ENCODE peak calls at places on chromosomes 2 and 18, in nine cellular contexts. I, S, W, M, C, D, H, K and O are unnamed samples.

GRCh38 chr2:135651717-135652116 is 89.9 kb upstream of the UBXN4 start:
- DNase-seq in C (no peak), S (no peak), I (no peak), W (no peak), K (no peak), D (no peak), H (no peak), M (no peak), O (no peak)

GRCh38 chr2:120885311-120885710 is 149.6 kb downstream of the GLI2 start:
- DNase-seq in K (no peak), H (no peak), I (no peak), M (no peak), W (peak; percentile 57), C (peak; percentile 62), S (no peak), D (no peak), O (no peak)

GRCh38 chr18:35456181-35456850 is 41.4 kb downstream of the INO80C start:
- DNase-seq in M (peak; percentile 48), S (peak; percentile 55), H (no peak), W (no peak), C (no peak), D (peak; percentile 26), K (peak; percentile 75), I (peak; percentile 69), O (no peak)

GRCh38 chr2:17765423-17765822 is 11.5 kb downstream of the GEN1 start:
- DNase-seq in C (no peak), K (peak; percentile 20), D (no peak), W (no peak), H (no peak), M (no peak), I (no peak), S (no peak), O (no peak)

GRCh38 chr2:25470792-25471191 is 129.1 kb upstream of the DNMT3A start:
- DNase-seq in I (no peak), W (no peak), K (no peak), C (no peak), D (no peak), M (no peak), H (no peak), S (peak; percentile 31), O (no peak)

GRCh38 chr2:207807516-207807915 is 37.8 kb upstream of the FZD5 start:
- DNase-seq in M (no peak), S (no peak), C (no peak), D (no peak), K (no peak), W (no peak), H (no peak), I (no peak), O (no peak)

GRCh38 chr2:224951723-224952481 is 90.4 kb downstream of the DOCK10 start:
- DNase-seq in C (no peak), I (no peak), M (no peak), D (no peak), S (no peak), H (no peak), K (no peak), W (no peak), O (no peak)

GRCh38 chr2:118148809-118149208 is 60.5 kb downstream of the INSIG2 start:
- DNase-seq in M (no peak), H (no peak), D (no peak), W (no peak), S (no peak), C (no peak), K (no peak), I (no peak), O (no peak)

GRCh38 chr18:72826736-72827135 is 41.1 kb downstream of the NETO1 start:
- DNase-seq in W (no peak), C (no peak), K (no peak), D (no peak), S (no peak), I (no peak), H (no peak), M (no peak), O (no peak)

GRCh38 chr2:105734762-105735538 is 9.8 kb upstream of the NCK2 start:
- DNase-seq in K (no peak), C (no peak), S (peak; percentile 44), W (no peak), D (no peak), H (no peak), M (no peak), I (no peak), O (no peak)

GRCh38 chr2:178484245-178485041 is 4.2 kb downstream of the PLEKHA3 start:
- DNase-seq in C (no peak), W (no peak), I (no peak), M (peak; percentile 37), S (peak; percentile 43), H (no peak), D (no peak), K (no peak), O (peak; percentile 71)

GRCh38 chr2:215833531-215834162 is 179.7 kb downstream of the MREG start:
- DNase-seq in I (no peak), K (peak; percentile 65), S (peak; percentile 86), D (peak; percentile 8), C (no peak), W (no peak), H (peak; percentile 51), M (no peak), O (no peak)

GRCh38 chr18:35950628-35950982 is 21.9 kb upstream of the RMP24 start:
- DNase-seq in I (no peak), W (no peak), M (no peak), H (no peak), K (no peak), S (no peak), D (no peak), C (no peak), O (no peak)

GRCh38 chr2:181682026-181682789 is 1.9 kb upstream of the NEUROD1 start:
- DNase-seq in H (no peak), M (no peak), C (peak; percentile 47), K (no peak), W (no peak), S (no peak), I (no peak), D (no peak), O (no peak)

GRCh38 chr2:181680055-181680936 is at the start of gene NEUROD1:
- DNase-seq in C (peak; percentile 60), M (peak; percentile 14), W (no peak), D (no peak), S (peak; percentile 6), H (no peak), I (no peak), K (peak; percentile 16), O (no peak)

GRCh38 chr2:181682795-181683517 is 2.6 kb upstream of the NEUROD1 start:
- DNase-seq in K (no peak), I (no peak), M (no peak), D (no peak), W (no peak), S (no peak), H (no peak), C (no peak), O (no peak)

GRCh38 chr2:181679544-181679979 is 755 bp downstream of the NEUROD1 start:
- DNase-seq in W (no peak), I (no peak), H (no peak), D (no peak), M (no peak), S (no peak), K (no peak), C (no peak), O (no peak)

GRCh38 chr2:181680937-181681811 is 857 bp upstream of the NEUROD1 start:
- DNase-seq in H (no peak), W (no peak), C (peak; percentile 66), M (no peak), S (no peak), D (no peak), K (no peak), I (no peak), O (no peak)
- H3K9me3 ChIP-seq in H (peaks cover 20% of the 10 kb centered on the region), W (no peaks in the 10 kb centered on the region), C (no peaks in the 10 kb centered on the region), M (no peaks in the 10 kb centered on the region), S (no peaks in the 10 kb centered on the region), D (no peaks in the 10 kb centered on the region), K (no peaks in the 10 kb centered on the region), I (no peaks in the 10 kb centered on the region), O (peaks cover 8% of the 10 kb centered on the region)

DNA sequence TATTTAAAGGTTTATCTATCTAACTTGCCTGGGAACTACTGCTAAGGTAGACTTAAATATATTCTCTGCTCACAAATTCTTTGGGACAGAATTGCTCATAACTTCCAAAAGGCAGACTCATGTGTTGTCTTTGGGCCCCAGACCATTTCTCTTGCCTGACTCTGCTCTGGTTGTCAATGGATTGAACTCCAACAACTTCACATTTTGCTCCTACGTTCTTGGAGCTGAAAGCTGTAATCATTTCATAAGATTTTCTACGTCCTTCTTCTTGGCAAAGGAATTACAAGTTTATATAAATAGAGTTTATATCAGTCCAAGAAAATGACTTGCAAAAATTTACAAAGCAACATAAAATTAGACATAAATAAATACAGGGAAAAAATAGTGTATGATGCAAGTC is 32.9 kb upstream of the PPM1B start:
- DNase-seq in K (no peak), I (no peak), D (no peak), W (no peak), S (peak; percentile 66), H (peak; percentile 21), C (no peak), M (no peak), O (no peak)
- H3K4me3 ChIP-seq in K (no peak overlapping the region), I (no peak overlapping the region), D (no peak overlapping the region), W (no peak overlapping the region), S (no peak overlapping the region), H (no peak overlapping the region), C (no peak overlapping the region), M (no peak overlapping the region), O (no peak overlapping the region)

DNA sequence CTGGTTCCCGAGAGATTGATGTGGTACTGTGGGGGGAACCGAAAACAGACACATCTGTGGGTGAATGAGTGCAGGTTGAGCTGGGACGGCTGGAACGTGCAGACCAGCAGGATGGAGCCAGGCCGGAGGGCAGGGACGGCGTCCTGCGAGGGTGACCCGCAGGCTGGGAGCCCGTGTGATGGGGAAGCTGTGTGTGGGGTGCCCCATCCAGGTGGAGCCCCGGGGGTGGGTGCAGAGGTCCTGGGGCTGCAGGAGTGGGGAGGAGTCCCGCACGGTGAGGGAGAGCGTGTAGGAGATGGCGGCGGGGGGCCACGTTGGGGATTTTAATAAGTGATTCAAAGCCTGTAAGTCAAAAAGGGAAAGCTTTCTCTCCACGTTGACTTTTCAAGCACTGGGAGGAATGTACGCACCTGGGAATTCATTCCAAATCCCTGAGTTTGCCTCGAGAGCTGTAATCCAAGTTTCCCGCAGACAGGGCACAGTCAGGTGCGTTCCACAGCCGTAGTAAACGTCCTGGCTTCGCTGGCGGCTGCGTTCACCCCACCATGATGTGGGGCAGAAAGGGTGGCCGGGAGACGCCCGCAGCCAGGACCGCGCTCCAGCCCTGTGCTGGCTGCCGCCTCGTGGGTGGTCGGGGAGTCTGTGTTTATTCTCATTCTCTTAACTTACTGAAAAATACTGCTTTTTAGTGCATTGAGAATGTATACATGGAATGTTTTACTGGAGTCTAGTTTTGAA is 54.0 kb downstream of the NFATC1 start:
- DNase-seq in C (no peak), I (no peak), W (no peak), S (no peak), D (no peak), H (no peak), M (no peak), K (no peak), O (no peak)
- H3K9me3 ChIP-seq in C (no peaks in the 10 kb centered on the region), I (no peaks in the 10 kb centered on the region), W (no peaks in the 10 kb centered on the region), S (no peaks in the 10 kb centered on the region), D (no peaks in the 10 kb centered on the region), H (peaks cover 7% of the 10 kb centered on the region), M (no peaks in the 10 kb centered on the region), K (no peaks in the 10 kb centered on the region), O (no peaks in the 10 kb centered on the region)

DNA sequence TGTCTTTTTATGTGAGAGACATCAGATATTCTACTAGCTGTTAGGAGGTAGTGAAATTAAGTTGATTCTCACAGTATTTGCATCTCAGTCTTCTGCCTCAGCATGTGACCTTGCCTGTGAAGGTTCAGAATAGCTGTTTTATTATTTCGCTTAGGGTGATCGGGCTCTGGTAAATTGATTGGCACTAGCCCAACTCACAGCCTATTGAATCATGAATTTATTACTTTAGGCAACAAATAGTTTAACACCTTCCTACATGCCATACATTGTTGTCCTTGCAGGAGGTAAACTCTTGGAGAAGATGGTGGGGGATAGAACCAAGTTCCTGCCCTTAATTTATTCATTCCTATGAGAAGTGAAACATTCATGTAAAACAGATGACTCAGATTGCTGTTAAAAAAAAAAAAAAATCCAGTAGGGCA is 101.9 kb downstream of the GPD2 start:
- DNase-seq in S (no peak), C (no peak), M (no peak), I (no peak), D (no peak), K (no peak), H (no peak), W (no peak), O (no peak)
- H3K4me3 ChIP-seq in S (no peak overlapping the region), C (no peak overlapping the region), M (no peak overlapping the region), I (no peak overlapping the region), D (no peak overlapping the region), K (no peak overlapping the region), H (no peak overlapping the region), W (no peak overlapping the region), O (no peak overlapping the region)